ENCODE peak calls at places on chromosomes 5 and 9, in six cellular contexts. V, H, D, A, Q and B are unnamed samples.

GRCh38 chr5:170151105-170151831 is 45.6 kb downstream of the FOXI1 start:
- DNase-seq in V (peak; percentile 54), H (peak; percentile 57), D (peak; percentile 88), A (peak; percentile 56), Q (peak; percentile 90), B (peak; percentile 84)

GRCh38 chr9:83932851-83933250 is 11.6 kb upstream of the KIF27 start:
- DNase-seq in V (no peak), H (no peak), D (no peak), A (no peak), Q (no peak), B (no peak)

GRCh38 chr5:144102361-144102760 is 68.1 kb downstream of the YIPF5 start:
- DNase-seq in V (no peak), H (no peak), D (no peak), A (no peak), Q (no peak), B (no peak)

GRCh38 chr5:123659495-123659894 is 147.5 kb downstream of the CSNK1G3 start:
- DNase-seq in V (no peak), H (no peak), D (peak; percentile 79), A (no peak), Q (no peak), B (no peak)

GRCh38 chr5:134289509-134290113 is 63.7 kb upstream of the PPP2CA start:
- DNase-seq in V (peak; percentile 84), H (peak; percentile 83), D (peak; percentile 79), A (peak; percentile 46), Q (peak; percentile 69), B (peak; percentile 75)

GRCh38 chr9:97406620-97407177 is 5.2 kb upstream of the TDRD7 start:
- DNase-seq in V (peak; percentile 89), H (no peak), D (no peak), A (no peak), Q (no peak), B (no peak)

GRCh38 chr5:122907238-122907637 is 61.8 kb downstream of the SNX24 start:
- DNase-seq in V (no peak), H (no peak), D (no peak), A (no peak), Q (no peak), B (peak; percentile 35)

GRCh38 chr5:125410501-125411162 is 664.2 kb upstream of the ZNF608 start:
- DNase-seq in V (no peak), H (no peak), D (peak; percentile 92), A (no peak), Q (no peak), B (no peak)

GRCh38 chr5:72561407-72561972 is 54.3 kb upstream of the ZNF366 start:
- DNase-seq in V (no peak), H (no peak), D (peak; percentile 88), A (no peak), Q (peak; percentile 32), B (no peak)

GRCh38 chr9:20559236-20559896 is 62.9 kb downstream of the MLLT3 start:
- DNase-seq in V (no peak), H (no peak), D (no peak), A (no peak), Q (no peak), B (no peak)

GRCh38 chr9:18710089-18710488 is 236.1 kb downstream of the ADAMTSL1 start:
- DNase-seq in V (no peak), H (no peak), D (no peak), A (no peak), Q (no peak), B (no peak)

GRCh38 chr5:180137401-180138213 is 66.0 kb upstream of the RNF130 start:
- DNase-seq in V (no peak), H (no peak), D (no peak), A (no peak), Q (no peak), B (no peak)

DNA sequence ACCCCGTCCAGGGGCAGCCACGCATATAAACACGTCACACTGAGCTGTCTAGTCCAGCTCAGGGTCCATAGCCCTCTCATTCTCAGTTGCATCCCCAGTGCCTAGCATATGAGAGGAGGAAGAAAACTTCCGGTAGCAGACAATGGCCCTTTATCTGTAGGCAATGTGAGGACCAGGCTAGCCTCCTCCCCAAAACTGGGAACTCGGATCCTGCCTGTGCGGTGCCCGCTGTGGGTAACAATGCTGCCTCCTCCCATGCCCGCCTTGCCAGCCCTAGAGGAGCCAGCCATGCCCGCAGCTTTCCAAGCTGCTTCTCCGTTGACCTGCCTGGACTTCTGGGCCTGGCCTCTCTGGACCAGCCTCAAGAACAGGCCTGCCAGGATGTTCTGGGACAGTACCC is 74.6 kb upstream of the ORM1 start:
- DNase-seq in V (no peak), H (no peak), D (no peak), A (no peak), Q (no peak), B (no peak)
- TF ChIP-seq MAX in V (no peak), H (no peak), D (no peak), A (no peak), Q (no peak), B (no peak)

GRCh38 chr5:82931110-82931509 is 146.1 kb downstream of the TMEM167A start:
- DNase-seq in V (no peak), H (no peak), D (no peak), A (no peak), Q (no peak), B (peak; percentile 16)
- TF ChIP-seq MAX in V (no peak), H (no peak), D (no peak), A (no peak), Q (no peak), B (no peak)

GRCh38 chr9:127163409-127163808 is 41.0 kb upstream of the ANGPTL2 start:
- DNase-seq in V (peak; percentile 30), H (no peak), D (peak; percentile 96), A (no peak), Q (no peak), B (no peak)
- TF ChIP-seq MAX in V (no peak), H (no peak), D (no peak), A (no peak), Q (no peak), B (no peak)

GRCh38 chr5:138464018-138464387 is 1.3 kb upstream of the EGR1 start:
- DNase-seq in V (peak; percentile 86), H (peak; percentile 81), D (peak; percentile 96), A (no peak), Q (peak; percentile 94), B (peak; percentile 94)

GRCh38 chr5:138465288-138466057 is at the start of gene EGR1:
- DNase-seq in V (peak; percentile 88), H (peak; percentile 85), D (peak; percentile 24), A (peak; percentile 78), Q (peak; percentile 85), B (peak; percentile 94)

GRCh38 chr5:138461343-138462125 is 3.7 kb upstream of the EGR1 start:
- DNase-seq in V (no peak), H (no peak), D (peak; percentile 64), A (no peak), Q (no peak), B (peak; percentile 45)

GRCh38 chr5:138464388-138465287 is 641 bp upstream of the EGR1 start:
- DNase-seq in V (peak; percentile 97), H (peak; percentile 98), D (peak; percentile 97), A (peak; percentile 93), Q (peak; percentile 94), B (peak; percentile 97)

DNA sequence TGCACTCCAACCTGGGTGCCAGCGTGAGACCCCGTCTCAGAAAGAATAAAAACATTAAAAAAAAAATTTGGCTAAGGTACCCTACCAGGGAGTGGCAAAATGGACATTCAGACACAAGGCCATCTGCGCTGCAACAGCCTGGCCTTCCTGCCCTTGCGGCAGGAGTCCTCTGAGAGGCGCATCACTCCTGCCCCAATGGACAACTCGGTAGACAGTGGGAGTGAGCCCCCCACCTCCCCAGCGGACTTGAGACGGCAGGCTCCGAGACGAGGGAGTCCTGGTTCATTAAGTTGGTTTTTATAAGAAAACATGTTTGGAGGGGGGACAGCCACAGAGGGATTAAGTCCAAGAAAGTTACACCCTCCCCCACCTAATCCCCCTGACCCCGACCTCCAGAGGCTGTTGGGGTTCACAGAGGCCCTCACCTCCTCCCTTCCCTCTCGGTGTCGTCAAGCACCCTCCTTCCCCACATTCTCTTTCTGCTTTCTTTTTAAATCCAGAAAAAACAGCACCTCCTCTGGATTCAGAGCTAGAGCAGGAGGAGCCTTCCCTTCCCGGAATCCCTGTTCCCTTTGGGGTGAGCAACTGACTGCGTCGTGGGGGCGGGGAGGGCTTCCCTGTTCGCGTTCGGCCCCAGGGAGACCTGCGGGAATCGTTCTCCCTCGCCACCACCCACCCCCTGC is 1.8 kb upstream of the EGR1 start:
- DNase-seq in V (no peak), H (no peak), D (no peak), A (no peak), Q (peak; percentile 61), B (no peak)
- TF ChIP-seq MAX in V (no peak), H (no peak), D (no peak), A (no peak), Q (no peak), B (no peak)

GRCh38 chr9:21653589-21653988 is 148.8 kb upstream of the MTAP start:
- DNase-seq in V (no peak), H (no peak), D (no peak), A (no peak), Q (no peak), B (no peak)

GRCh38 chr9:21660976-21661375 is 141.5 kb upstream of the MTAP start:
- DNase-seq in V (no peak), H (no peak), D (no peak), A (no peak), Q (no peak), B (no peak)

GRCh38 chr9:21657966-21658667 is 144.3 kb upstream of the MTAP start:
- DNase-seq in V (no peak), H (no peak), D (no peak), A (no peak), Q (no peak), B (no peak)

GRCh38 chr9:21653091-21653490 is 149.3 kb upstream of the MTAP start:
- DNase-seq in V (no peak), H (no peak), D (no peak), A (no peak), Q (no peak), B (no peak)

GRCh38 chr9:21656776-21657637 is 145.4 kb upstream of the MTAP start:
- DNase-seq in V (no peak), H (no peak), D (no peak), A (no peak), Q (no peak), B (no peak)
- TF ChIP-seq MAX in V (no peak), H (no peak), D (no peak), A (no peak), Q (no peak), B (no peak)